ENCODE peak calls at places on chromosomes 3 and 15, in nine cellular contexts. A, H, G, K, T, Q, L, X and E are unnamed samples.

GRCh38 chr3:111521881-111522280 is 20.1 kb upstream of the CD96 start:
- DNase-seq in A (no peak), H (no peak), G (no peak), K (no peak), T (peak), Q (peak), L (no peak), X (peak), E (peak)

GRCh38 chr3:192892981-192893827 is 24.5 kb downstream of the MB21D2 start:
- DNase-seq in A (no peak), H (no peak), G (no peak), K (no peak), T (peak), Q (peak), L (peak), X (peak), E (peak)

GRCh38 chr3:45915518-45916231 is 27.6 kb upstream of the CXCR6 start:
- DNase-seq in A (peak), H (no peak), G (no peak), K (no peak), T (peak), Q (peak), L (no peak), X (peak), E (peak)

GRCh38 chr15:47652213-47652852 is 65.0 kb upstream of the SEMA6D start:
- DNase-seq in A (no peak), H (no peak), G (no peak), K (no peak), T (no peak), Q (no peak), L (no peak), X (no peak), E (no peak)

GRCh38 chr3:151925876-151926275 is 52.4 kb downstream of the SUCNR1 start:
- DNase-seq in A (no peak), H (no peak), G (no peak), K (no peak), T (peak), Q (peak), L (no peak), X (peak), E (peak)

GRCh38 chr3:65999606-66000005 is 39.1 kb downstream of the MAGI1 start:
- DNase-seq in A (no peak), H (no peak), G (no peak), K (no peak), T (no peak), Q (no peak), L (no peak), X (no peak), E (no peak)

GRCh38 chr3:74410276-74410941 is 204.1 kb downstream of the CNTN3 start:
- DNase-seq in A (no peak), H (no peak), G (no peak), K (no peak), T (no peak), Q (no peak), L (no peak), X (no peak), E (no peak)

GRCh38 chr3:149414557-149415231 is 37.2 kb upstream of the TM4SF1 start:
- DNase-seq in A (no peak), H (no peak), G (no peak), K (no peak), T (no peak), Q (peak), L (no peak), X (peak), E (peak)

GRCh38 chr3:185823280-185824044 is 1.4 kb downstream of the IGF2BP2 start:
- DNase-seq in A (peak), H (peak), G (peak), K (peak), T (peak), Q (no peak), L (peak), X (peak), E (peak)

GRCh38 chr15:40754574-40754882 is 526 bp downstream of the RMDN3 start:
- DNase-seq in A (no peak), H (peak), G (peak), K (no peak), T (no peak), Q (no peak), L (peak), X (peak), E (peak)

GRCh38 chr3:58173670-58174472 is 36.9 kb downstream of the DNASE1L3 start:
- DNase-seq in A (peak), H (peak), G (no peak), K (no peak), T (no peak), Q (no peak), L (peak), X (peak), E (no peak)

GRCh38 chr3:115999001-115999400 is 375.7 kb downstream of the GAP43 start:
- DNase-seq in A (no peak), H (no peak), G (peak), K (no peak), T (no peak), Q (no peak), L (no peak), X (no peak), E (no peak)

GRCh38 chr3:53577486-53577885 is 83.1 kb downstream of the CACNA1D start:
- DNase-seq in A (no peak), H (no peak), G (no peak), K (no peak), T (no peak), Q (no peak), L (no peak), X (peak), E (peak)

GRCh38 chr3:128567141-128567540 is 74.1 kb upstream of the GATA2 start:
- DNase-seq in A (no peak), H (no peak), G (no peak), K (no peak), T (no peak), Q (no peak), L (no peak), X (no peak), E (no peak)

GRCh38 chr3:73624363-73625123 is at the start of gene PDZRN3:
- DNase-seq in A (no peak), H (peak), G (no peak), K (peak), T (peak), Q (peak), L (peak), X (peak), E (peak)

GRCh38 chr3:55169161-55169560 is 241.3 kb upstream of the LRTM1 start:
- DNase-seq in A (no peak), H (no peak), G (no peak), K (no peak), T (no peak), Q (no peak), L (no peak), X (no peak), E (no peak)

GRCh38 chr3:76500746-76501275 is 539.1 kb upstream of the ROBO2 start:
- DNase-seq in A (no peak), H (no peak), G (no peak), K (no peak), T (peak), Q (peak), L (no peak), X (no peak), E (peak)

GRCh38 chr3:33313331-33313730 is 36.1 kb downstream of the FBXL2 start:
- DNase-seq in A (no peak), H (no peak), G (no peak), K (no peak), T (peak), Q (peak), L (no peak), X (no peak), E (no peak)

GRCh38 chr3:133492159-133492860 is 81.2 kb upstream of the CDV3 start:
- DNase-seq in A (no peak), H (no peak), G (no peak), K (no peak), T (no peak), Q (no peak), L (no peak), X (no peak), E (no peak)

GRCh38 chr3:17473761-17474160 is 268.7 kb downstream of the TBC1D5 start:
- DNase-seq in A (no peak), H (no peak), G (no peak), K (no peak), T (peak), Q (no peak), L (no peak), X (peak), E (peak)

GRCh38 chr3:23928525-23928924 is 11.6 kb downstream of the RPL15 start:
- DNase-seq in A (no peak), H (no peak), G (no peak), K (no peak), T (no peak), Q (no peak), L (no peak), X (no peak), E (no peak)

GRCh38 chr15:63274427-63274826 is 3.0 kb upstream of the APH1B start:
- DNase-seq in A (no peak), H (no peak), G (no peak), K (no peak), T (no peak), Q (no peak), L (no peak), X (no peak), E (peak)

GRCh38 chr15:91694131-91694828 is 159.2 kb upstream of the SLCO3A1 start:
- DNase-seq in A (no peak), H (no peak), G (no peak), K (no peak), T (peak), Q (no peak), L (peak), X (peak), E (peak)

GRCh38 chr3:168034152-168034928 is 61.4 kb downstream of the GOLIM4 start:
- DNase-seq in A (peak), H (no peak), G (no peak), K (no peak), T (peak), Q (peak), L (no peak), X (peak), E (peak)

GRCh38 chr15:40982855-40983254 is 29.6 kb downstream of the CHAC1 start:
- DNase-seq in A (no peak), H (no peak), G (no peak), K (no peak), T (peak), Q (peak), L (no peak), X (peak), E (peak)

GRCh38 chr3:151584603-151585002 is 123.7 kb upstream of the IGSF10 start:
- DNase-seq in A (no peak), H (no peak), G (no peak), K (no peak), T (no peak), Q (no peak), L (no peak), X (no peak), E (peak)

GRCh38 chr3:18772699-18773305 is 347.7 kb upstream of the SATB1 start:
- DNase-seq in A (no peak), H (no peak), G (peak), K (no peak), T (no peak), Q (no peak), L (no peak), X (no peak), E (no peak)

GRCh38 chr3:12967751-12968209 is 105.4 kb downstream of the IQSEC1 start:
- DNase-seq in A (peak), H (peak), G (peak), K (peak), T (peak), Q (peak), L (peak), X (peak), E (peak)

GRCh38 chr3:13574798-13575451 is 26.0 kb downstream of the FBLN2 start:
- DNase-seq in A (peak), H (no peak), G (peak), K (no peak), T (peak), Q (peak), L (no peak), X (peak), E (peak)

GRCh38 chr3:196774191-196774820 is 34.6 kb downstream of the PAK2 start:
- DNase-seq in A (no peak), H (no peak), G (no peak), K (no peak), T (no peak), Q (no peak), L (no peak), X (peak), E (peak)

GRCh38 chr3:187044206-187044605 is 95.1 kb downstream of the RPL39L start:
- DNase-seq in A (no peak), H (no peak), G (no peak), K (no peak), T (no peak), Q (no peak), L (no peak), X (no peak), E (no peak)

GRCh38 chr15:100722551-100723322 is 120.3 kb downstream of the ASB7 start:
- DNase-seq in A (no peak), H (no peak), G (no peak), K (no peak), T (no peak), Q (no peak), L (no peak), X (no peak), E (no peak)

GRCh38 chr3:17079933-17080332 is 195.2 kb downstream of the PLCL2 start:
- DNase-seq in A (no peak), H (no peak), G (no peak), K (no peak), T (no peak), Q (no peak), L (no peak), X (no peak), E (no peak)

GRCh38 chr3:127970966-127971592 is 56.0 kb downstream of the KBTBD12 start:
- DNase-seq in A (peak), H (no peak), G (peak), K (no peak), T (peak), Q (peak), L (peak), X (peak), E (peak)

GRCh38 chr15:66895794-66896453 is 169.5 kb upstream of the SMAD3 start:
- DNase-seq in A (no peak), H (no peak), G (no peak), K (no peak), T (no peak), Q (no peak), L (no peak), X (no peak), E (no peak)

GRCh38 chr15:44427756-44428724 is 611 bp downstream of the CTDSPL2 start:
- DNase-seq in A (peak), H (no peak), G (no peak), K (peak), T (peak), Q (no peak), L (peak), X (peak), E (peak)

GRCh38 chr3:101633186-101633585 is 43.7 kb downstream of the ZBTB11 start:
- DNase-seq in A (no peak), H (no peak), G (no peak), K (no peak), T (no peak), Q (no peak), L (no peak), X (no peak), E (no peak)
- TF ChIP-seq CTCF in A (no peak), H (no peak), G (no peak), K (no peak), T (no peak), Q (no peak), L (no peak), X (no peak), E (no peak)

GRCh38 chr3:29285356-29286070 is 4.6 kb downstream of the RBMS3 start:
- DNase-seq in A (no peak), H (no peak), G (no peak), K (no peak), T (peak), Q (no peak), L (no peak), X (peak), E (peak)
- H3K4me3 ChIP-seq in A (no peak), H (peak), G (peak), K (no peak), T (peak), Q (peak), L (no peak), X (peak), E (peak)

DNA sequence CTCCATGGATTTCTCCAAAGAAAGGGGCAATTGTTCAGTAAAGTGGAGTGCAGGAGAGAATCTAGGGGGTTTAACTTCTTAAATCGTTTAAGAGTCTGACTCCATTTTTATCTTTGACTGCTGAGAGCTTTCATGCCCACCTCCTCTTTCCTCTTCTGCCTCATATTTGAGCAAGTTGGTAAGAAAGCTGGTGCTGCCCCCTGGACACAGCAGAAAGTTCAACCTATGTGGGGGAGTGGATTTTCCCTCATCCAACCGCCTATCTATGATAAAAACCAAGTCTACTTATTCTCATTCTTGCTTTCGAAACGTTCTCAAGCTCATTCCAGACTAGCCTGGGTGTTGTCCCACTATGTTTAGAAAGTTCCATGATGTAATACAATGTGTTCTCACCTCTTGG is 26.0 kb downstream of the HHLA2 start:
- DNase-seq in A (no peak), H (no peak), G (no peak), K (no peak), T (no peak), Q (no peak), L (no peak), X (no peak), E (no peak)
- TF ChIP-seq CTCF in A (peak), H (peak), G (no peak), K (no peak), T (peak), Q (no peak), L (no peak), X (peak), E (no peak)

GRCh38 chr3:102230057-102230456 is 204.8 kb upstream of the ZPLD1 start:
- DNase-seq in A (no peak), H (no peak), G (no peak), K (no peak), T (no peak), Q (no peak), L (no peak), X (no peak), E (no peak)
- H3K4me3 ChIP-seq in A (no peak), H (no peak), G (no peak), K (no peak), T (no peak), Q (no peak), L (no peak), X (no peak), E (no peak)

DNA sequence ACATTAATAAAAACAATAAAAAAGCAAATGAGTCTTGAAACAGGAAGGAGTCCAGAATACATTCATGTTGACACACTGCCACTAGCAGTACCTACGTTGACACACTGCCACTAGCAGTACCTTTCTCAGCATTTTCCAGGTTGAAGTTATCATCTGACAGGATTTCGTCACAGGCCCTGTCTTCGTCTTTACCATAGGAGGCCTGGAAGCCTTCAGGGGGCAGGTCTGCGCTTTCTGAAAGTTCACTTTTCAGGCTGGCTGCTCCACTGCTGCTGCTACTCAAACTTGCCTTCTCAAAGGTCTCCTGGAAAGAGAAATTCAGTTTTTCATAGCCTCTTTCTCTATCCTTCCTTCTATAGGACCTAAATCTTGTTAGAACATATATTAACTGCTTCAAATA is 194.7 kb downstream of the NEK10 start:
- DNase-seq in A (no peak), H (no peak), G (no peak), K (no peak), T (no peak), Q (no peak), L (no peak), X (no peak), E (no peak)
- TF ChIP-seq CTCF in A (no peak), H (no peak), G (no peak), K (no peak), T (no peak), Q (no peak), L (no peak), X (no peak), E (no peak)